ENCODE peak calls at places on chromosomes 2 and 18, in seven cellular contexts. C, T, K, N, Y, G and I are unnamed samples.

GRCh38 chr2:240232961-240233890 is 92.8 kb upstream of the OTOS start:
- DNase-seq in G (peak; percentile 92), N (peak; percentile 77), Y (peak; percentile 71), T (peak; percentile 87), K (peak; percentile 60), C (peak; percentile 88), I (peak; percentile 86)

GRCh38 chr2:117615106-117615505 is 199.4 kb upstream of the DDX18 start:
- DNase-seq in C (no peak), N (no peak), K (no peak), G (no peak), Y (no peak), T (no peak), I (no peak)

GRCh38 chr2:32632089-32632488 is 4.2 kb downstream of the TTC27 start:
- DNase-seq in G (no peak), K (no peak), C (no peak), Y (no peak), T (peak; percentile 7), N (peak; percentile 21), I (no peak)

GRCh38 chr2:53848062-53848461 is 11.7 kb downstream of the GPR75 start:
- DNase-seq in G (no peak), N (no peak), Y (no peak), K (no peak), T (no peak), C (no peak), I (no peak)

GRCh38 chr2:210458395-210458794 is 18.2 kb downstream of the LANCL1 start:
- DNase-seq in G (no peak), C (no peak), T (no peak), K (peak; percentile 30), N (no peak), Y (no peak), I (no peak)

GRCh38 chr2:58065248-58065647 is 18.6 kb downstream of the VRK2 start:
- DNase-seq in Y (no peak), N (no peak), T (no peak), C (no peak), G (no peak), K (no peak), I (no peak)

GRCh38 chr2:128602699-128603101 is 284.0 kb upstream of the HS6ST1 start:
- DNase-seq in T (no peak), C (no peak), G (no peak), Y (no peak), N (no peak), K (no peak), I (no peak)

GRCh38 chr2:73987109-73987947 is 2.6 kb downstream of the TET3 start:
- DNase-seq in Y (no peak), N (no peak), G (peak; percentile 65), K (no peak), T (peak; percentile 71), C (peak; percentile 55), I (no peak)

GRCh38 chr18:73316513-73316912 is 448.7 kb upstream of the NETO1 start:
- DNase-seq in C (no peak), G (no peak), N (peak; percentile 47), K (no peak), T (no peak), Y (no peak), I (no peak)